ENCODE peak calls at places on chromosomes 2 and 18, in nine cellular contexts. One of them, this sample, is unnamed.

GRCh38 chr2:149745396-149745925 is 157.9 kb upstream of the MMADHC start:
- DNase-seq in GM23338: no peak
- DNase-seq in cardiac muscle cell: no peak
- DNase-seq in HCT116: no peak
- DNase-seq in fibroblast of lung: no peak
- DNase-seq in neural progenitor cell: no peak
- DNase-seq in psoas muscle: no peak
- DNase-seq in HepG2: no peak
- DNase-seq in dorsolateral prefrontal cortex: no peak
- DNase-seq in this sample: no peak

GRCh38 chr2:174048238-174048637 is 83.1 kb upstream of the SP3 start:
- DNase-seq in GM23338: no peak
- DNase-seq in cardiac muscle cell: no peak
- DNase-seq in HCT116: no peak
- DNase-seq in fibroblast of lung: no peak
- DNase-seq in neural progenitor cell: no peak
- DNase-seq in psoas muscle: no peak
- DNase-seq in HepG2: no peak
- DNase-seq in dorsolateral prefrontal cortex: no peak
- DNase-seq in this sample: no peak

GRCh38 chr2:100242891-100243670 is 79.2 kb downstream of the LONRF2 start:
- DNase-seq in GM23338: peak
- DNase-seq in cardiac muscle cell: peak
- DNase-seq in HCT116: peak
- DNase-seq in fibroblast of lung: peak
- DNase-seq in neural progenitor cell: peak
- DNase-seq in psoas muscle: peak
- DNase-seq in HepG2: peak
- DNase-seq in dorsolateral prefrontal cortex: peak
- DNase-seq in this sample: peak

GRCh38 chr18:9079863-9080528 is 22.5 kb upstream of the NDUFV2 start:
- DNase-seq in GM23338: no peak
- DNase-seq in cardiac muscle cell: no peak
- DNase-seq in HCT116: no peak
- DNase-seq in fibroblast of lung: no peak
- DNase-seq in neural progenitor cell: no peak
- DNase-seq in psoas muscle: no peak
- DNase-seq in HepG2: peak
- DNase-seq in dorsolateral prefrontal cortex: no peak
- DNase-seq in this sample: no peak

GRCh38 chr18:45166341-45167108 is 448.8 kb upstream of the SLC14A2 start:
- DNase-seq in GM23338: no peak
- DNase-seq in cardiac muscle cell: no peak
- DNase-seq in HCT116: no peak
- DNase-seq in fibroblast of lung: peak
- DNase-seq in neural progenitor cell: no peak
- DNase-seq in psoas muscle: peak
- DNase-seq in HepG2: no peak
- DNase-seq in dorsolateral prefrontal cortex: no peak
- DNase-seq in this sample: peak

GRCh38 chr2:19801367-19802087 is 100.3 kb downstream of the TTC32 start:
- DNase-seq in GM23338: no peak
- DNase-seq in cardiac muscle cell: no peak
- DNase-seq in HCT116: peak
- DNase-seq in fibroblast of lung: peak
- DNase-seq in neural progenitor cell: no peak
- DNase-seq in psoas muscle: peak
- DNase-seq in HepG2: no peak
- DNase-seq in dorsolateral prefrontal cortex: no peak
- DNase-seq in this sample: peak

GRCh38 chr2:232483923-232484627 is 3.6 kb downstream of the ECEL1 start:
- DNase-seq in GM23338: no peak
- DNase-seq in cardiac muscle cell: no peak
- DNase-seq in HCT116: no peak
- DNase-seq in fibroblast of lung: no peak
- DNase-seq in neural progenitor cell: no peak
- DNase-seq in psoas muscle: peak
- DNase-seq in HepG2: no peak
- DNase-seq in dorsolateral prefrontal cortex: no peak
- DNase-seq in this sample: no peak

GRCh38 chr18:3246636-3247242 is 862 bp upstream of the MYL12A start:
- DNase-seq in GM23338: peak
- DNase-seq in cardiac muscle cell: no peak
- DNase-seq in HCT116: no peak
- DNase-seq in fibroblast of lung: no peak
- DNase-seq in neural progenitor cell: peak
- DNase-seq in psoas muscle: peak
- DNase-seq in HepG2: no peak
- DNase-seq in dorsolateral prefrontal cortex: no peak
- DNase-seq in this sample: no peak

GRCh38 chr2:73838889-73839539 is 10.3 kb downstream of the STAMBP start:
- DNase-seq in GM23338: no peak
- DNase-seq in cardiac muscle cell: no peak
- DNase-seq in HCT116: no peak
- DNase-seq in fibroblast of lung: peak
- DNase-seq in neural progenitor cell: no peak
- DNase-seq in psoas muscle: no peak
- DNase-seq in HepG2: no peak
- DNase-seq in dorsolateral prefrontal cortex: no peak
- DNase-seq in this sample: no peak

GRCh38 chr2:73841912-73842738 is 13.4 kb downstream of the STAMBP start:
- DNase-seq in GM23338: no peak
- DNase-seq in cardiac muscle cell: no peak
- DNase-seq in HCT116: no peak
- DNase-seq in fibroblast of lung: no peak
- DNase-seq in neural progenitor cell: no peak
- DNase-seq in psoas muscle: no peak
- DNase-seq in HepG2: peak
- DNase-seq in dorsolateral prefrontal cortex: no peak
- DNase-seq in this sample: no peak

GRCh38 chr2:73837847-73838585 is 9.3 kb downstream of the STAMBP start:
- DNase-seq in GM23338: no peak
- DNase-seq in cardiac muscle cell: no peak
- DNase-seq in HCT116: no peak
- DNase-seq in fibroblast of lung: no peak
- DNase-seq in neural progenitor cell: no peak
- DNase-seq in psoas muscle: no peak
- DNase-seq in HepG2: no peak
- DNase-seq in dorsolateral prefrontal cortex: no peak
- DNase-seq in this sample: no peak

GRCh38 chr2:73842739-73843019 is 13.9 kb downstream of the STAMBP start:
- DNase-seq in GM23338: no peak
- DNase-seq in cardiac muscle cell: no peak
- DNase-seq in HCT116: no peak
- DNase-seq in fibroblast of lung: no peak
- DNase-seq in neural progenitor cell: no peak
- DNase-seq in psoas muscle: no peak
- DNase-seq in HepG2: peak
- DNase-seq in dorsolateral prefrontal cortex: no peak
- DNase-seq in this sample: no peak

DNA sequence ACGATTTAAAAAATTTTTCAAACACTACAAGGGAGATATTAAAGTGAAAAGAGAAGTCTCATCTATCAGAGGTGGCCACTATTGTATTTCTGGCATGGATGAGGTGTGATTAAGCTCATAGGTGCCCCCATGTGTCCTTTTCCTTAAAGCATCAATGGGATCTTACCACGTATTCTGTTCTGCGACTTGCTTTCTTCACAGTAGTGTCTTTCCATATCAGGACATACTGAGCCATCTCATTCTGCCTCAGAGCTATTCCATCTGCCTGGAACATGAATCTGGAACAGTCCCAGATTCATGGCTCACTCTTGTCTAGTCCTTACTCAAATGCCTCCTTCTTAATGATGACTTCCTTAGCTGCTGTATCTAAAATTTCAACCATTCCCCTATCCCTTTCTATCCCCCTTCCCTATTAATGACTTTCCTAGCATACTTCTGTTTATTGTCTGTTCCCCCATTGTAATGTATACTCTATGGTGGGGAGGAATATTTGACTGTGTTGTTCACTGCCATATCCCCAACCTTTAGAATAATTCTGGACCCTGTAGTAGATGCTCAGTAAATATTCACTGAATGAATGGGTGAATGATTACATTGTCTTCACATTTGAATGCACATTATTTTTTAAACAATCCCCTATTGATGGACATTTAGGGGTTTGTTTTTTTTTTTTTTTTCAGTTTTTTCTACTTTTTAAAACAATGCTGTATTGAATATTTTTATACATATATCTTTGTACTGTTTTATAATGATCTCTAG is 11.1 kb downstream of the STAMBP start:
- DNase-seq in GM23338: no peak
- DNase-seq in cardiac muscle cell: no peak
- DNase-seq in HCT116: no peak
- DNase-seq in fibroblast of lung: peak
- DNase-seq in neural progenitor cell: no peak
- DNase-seq in psoas muscle: no peak
- DNase-seq in HepG2: no peak
- DNase-seq in dorsolateral prefrontal cortex: no peak
- DNase-seq in this sample: peak
- TF ChIP-seq CTCF in GM23338: peak
- TF ChIP-seq CTCF in cardiac muscle cell: no peak
- TF ChIP-seq CTCF in HCT116: no peak
- TF ChIP-seq CTCF in fibroblast of lung: no peak
- TF ChIP-seq CTCF in neural progenitor cell: no peak
- TF ChIP-seq CTCF in psoas muscle: no peak
- TF ChIP-seq CTCF in HepG2: peak
- TF ChIP-seq CTCF in dorsolateral prefrontal cortex: no peak
- TF ChIP-seq CTCF in this sample: no peak

GRCh38 chr2:241314181-241314932 is 1.1 kb downstream of the HDLBP start:
- DNase-seq in GM23338: peak
- DNase-seq in cardiac muscle cell: no peak
- DNase-seq in HCT116: peak
- DNase-seq in fibroblast of lung: peak
- DNase-seq in neural progenitor cell: no peak
- DNase-seq in psoas muscle: no peak
- DNase-seq in HepG2: peak
- DNase-seq in dorsolateral prefrontal cortex: no peak
- DNase-seq in this sample: peak

GRCh38 chr2:241314933-241315182 is 614 bp downstream of the HDLBP start:
- DNase-seq in GM23338: no peak
- DNase-seq in cardiac muscle cell: no peak
- DNase-seq in HCT116: no peak
- DNase-seq in fibroblast of lung: no peak
- DNase-seq in neural progenitor cell: no peak
- DNase-seq in psoas muscle: no peak
- DNase-seq in HepG2: no peak
- DNase-seq in dorsolateral prefrontal cortex: no peak
- DNase-seq in this sample: no peak

GRCh38 chr2:241316825-241317224 is 1.1 kb downstream of the SEPTIN2 start:
- DNase-seq in GM23338: no peak
- DNase-seq in cardiac muscle cell: no peak
- DNase-seq in HCT116: no peak
- DNase-seq in fibroblast of lung: no peak
- DNase-seq in neural progenitor cell: no peak
- DNase-seq in psoas muscle: no peak
- DNase-seq in HepG2: no peak
- DNase-seq in dorsolateral prefrontal cortex: no peak
- DNase-seq in this sample: no peak

GRCh38 chr2:241315879-241316700 is at the start of gene SEPTIN2:
- DNase-seq in GM23338: peak
- DNase-seq in cardiac muscle cell: no peak
- DNase-seq in HCT116: peak
- DNase-seq in fibroblast of lung: peak
- DNase-seq in neural progenitor cell: no peak
- DNase-seq in psoas muscle: no peak
- DNase-seq in HepG2: peak
- DNase-seq in dorsolateral prefrontal cortex: peak
- DNase-seq in this sample: peak

GRCh38 chr2:241315183-241315878 is at the start of gene HDLBP:
- DNase-seq in GM23338: peak
- DNase-seq in cardiac muscle cell: peak
- DNase-seq in HCT116: peak
- DNase-seq in fibroblast of lung: peak
- DNase-seq in neural progenitor cell: peak
- DNase-seq in psoas muscle: peak
- DNase-seq in HepG2: peak
- DNase-seq in dorsolateral prefrontal cortex: peak
- DNase-seq in this sample: peak
- TF ChIP-seq CTCF in GM23338: peak
- TF ChIP-seq CTCF in cardiac muscle cell: peak
- TF ChIP-seq CTCF in HCT116: no peak
- TF ChIP-seq CTCF in fibroblast of lung: no peak
- TF ChIP-seq CTCF in neural progenitor cell: peak
- TF ChIP-seq CTCF in psoas muscle: no peak
- TF ChIP-seq CTCF in HepG2: peak
- TF ChIP-seq CTCF in dorsolateral prefrontal cortex: peak
- TF ChIP-seq CTCF in this sample: peak

GRCh38 chr2:7102831-7103230 is 185.6 kb downstream of the RNF144A start:
- DNase-seq in GM23338: no peak
- DNase-seq in cardiac muscle cell: no peak
- DNase-seq in HCT116: no peak
- DNase-seq in fibroblast of lung: no peak
- DNase-seq in neural progenitor cell: no peak
- DNase-seq in psoas muscle: no peak
- DNase-seq in HepG2: no peak
- DNase-seq in dorsolateral prefrontal cortex: no peak
- DNase-seq in this sample: no peak

GRCh38 chr2:7097353-7097895 is 180.2 kb downstream of the RNF144A start:
- DNase-seq in GM23338: peak
- DNase-seq in cardiac muscle cell: peak
- DNase-seq in HCT116: peak
- DNase-seq in fibroblast of lung: peak
- DNase-seq in neural progenitor cell: peak
- DNase-seq in psoas muscle: peak
- DNase-seq in HepG2: peak
- DNase-seq in dorsolateral prefrontal cortex: peak
- DNase-seq in this sample: peak

GRCh38 chr2:7096726-7097352 is 179.6 kb downstream of the RNF144A start:
- DNase-seq in GM23338: no peak
- DNase-seq in cardiac muscle cell: no peak
- DNase-seq in HCT116: no peak
- DNase-seq in fibroblast of lung: no peak
- DNase-seq in neural progenitor cell: no peak
- DNase-seq in psoas muscle: no peak
- DNase-seq in HepG2: no peak
- DNase-seq in dorsolateral prefrontal cortex: no peak
- DNase-seq in this sample: no peak

GRCh38 chr2:7094113-7094760 is 177.0 kb downstream of the RNF144A start:
- DNase-seq in GM23338: no peak
- DNase-seq in cardiac muscle cell: no peak
- DNase-seq in HCT116: no peak
- DNase-seq in fibroblast of lung: peak
- DNase-seq in neural progenitor cell: no peak
- DNase-seq in psoas muscle: no peak
- DNase-seq in HepG2: no peak
- DNase-seq in dorsolateral prefrontal cortex: no peak
- DNase-seq in this sample: no peak

DNA sequence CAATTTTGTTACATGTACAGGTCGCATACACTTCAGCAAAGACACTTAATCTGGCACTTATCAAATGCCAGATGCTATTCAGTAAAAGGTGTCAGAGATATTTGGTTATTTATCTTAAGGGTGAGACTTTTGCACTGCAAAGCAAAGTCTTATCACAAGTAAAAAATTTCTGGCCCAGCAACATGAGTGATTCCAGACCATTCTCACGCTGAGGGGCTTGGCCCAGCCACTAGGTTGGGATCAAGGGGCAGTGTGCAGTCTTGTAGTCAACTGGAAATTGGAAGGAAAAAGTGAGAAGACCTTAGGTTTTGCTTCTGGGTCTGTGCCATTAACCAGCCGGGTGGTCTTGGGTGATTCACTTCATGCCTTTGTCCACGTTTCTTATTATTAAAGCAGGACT is 181.6 kb downstream of the RNF144A start:
- DNase-seq in GM23338: no peak
- DNase-seq in cardiac muscle cell: peak
- DNase-seq in HCT116: no peak
- DNase-seq in fibroblast of lung: no peak
- DNase-seq in neural progenitor cell: no peak
- DNase-seq in psoas muscle: no peak
- DNase-seq in HepG2: no peak
- DNase-seq in dorsolateral prefrontal cortex: no peak
- DNase-seq in this sample: no peak
- TF ChIP-seq CTCF in GM23338: no peak
- TF ChIP-seq CTCF in cardiac muscle cell: no peak
- TF ChIP-seq CTCF in HCT116: no peak
- TF ChIP-seq CTCF in fibroblast of lung: no peak
- TF ChIP-seq CTCF in neural progenitor cell: no peak
- TF ChIP-seq CTCF in psoas muscle: no peak
- TF ChIP-seq CTCF in HepG2: no peak
- TF ChIP-seq CTCF in dorsolateral prefrontal cortex: no peak
- TF ChIP-seq CTCF in this sample: no peak

GRCh38 chr2:159973325-159973724 is 89.1 kb downstream of the PLA2R1 start:
- DNase-seq in GM23338: no peak
- DNase-seq in cardiac muscle cell: no peak
- DNase-seq in HCT116: no peak
- DNase-seq in fibroblast of lung: no peak
- DNase-seq in neural progenitor cell: no peak
- DNase-seq in psoas muscle: no peak
- DNase-seq in HepG2: no peak
- DNase-seq in dorsolateral prefrontal cortex: no peak
- DNase-seq in this sample: no peak

GRCh38 chr2:159963700-159964099 is 98.7 kb downstream of the PLA2R1 start:
- DNase-seq in GM23338: no peak
- DNase-seq in cardiac muscle cell: no peak
- DNase-seq in HCT116: no peak
- DNase-seq in fibroblast of lung: no peak
- DNase-seq in neural progenitor cell: no peak
- DNase-seq in psoas muscle: no peak
- DNase-seq in HepG2: no peak
- DNase-seq in dorsolateral prefrontal cortex: no peak
- DNase-seq in this sample: no peak

GRCh38 chr2:159971365-159972122 is 90.9 kb downstream of the PLA2R1 start:
- DNase-seq in GM23338: no peak
- DNase-seq in cardiac muscle cell: no peak
- DNase-seq in HCT116: no peak
- DNase-seq in fibroblast of lung: no peak
- DNase-seq in neural progenitor cell: no peak
- DNase-seq in psoas muscle: no peak
- DNase-seq in HepG2: no peak
- DNase-seq in dorsolateral prefrontal cortex: no peak
- DNase-seq in this sample: no peak

DNA sequence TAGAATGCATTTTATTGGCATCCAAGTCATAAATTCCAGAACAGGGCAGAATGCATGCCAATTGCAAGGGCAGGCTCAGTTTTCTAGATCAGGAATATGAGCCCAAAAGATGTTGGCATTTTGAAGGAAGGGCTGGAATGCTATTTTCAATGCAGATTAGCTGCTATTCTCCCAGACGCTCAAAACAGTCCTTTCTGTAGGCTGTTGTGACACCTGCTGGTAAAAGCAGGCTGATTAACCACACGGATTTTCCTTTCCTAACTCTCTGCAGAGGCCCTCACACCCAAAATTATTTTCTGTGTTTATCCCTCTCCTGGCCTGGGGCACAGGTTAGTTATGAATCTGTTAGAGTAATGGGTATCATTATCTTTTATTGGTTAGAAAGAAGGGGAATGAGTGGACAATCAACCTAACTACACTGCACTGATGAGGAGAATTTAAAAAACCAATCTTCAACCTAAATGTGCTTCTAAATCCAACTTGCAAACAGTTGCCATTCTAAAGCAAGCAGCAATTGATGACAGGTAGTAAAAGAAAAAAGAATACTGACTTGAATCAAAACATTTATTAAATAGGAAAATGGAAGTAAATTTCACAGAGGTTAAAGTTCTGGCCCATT is 94.0 kb downstream of the PLA2R1 start:
- DNase-seq in GM23338: peak
- DNase-seq in cardiac muscle cell: peak
- DNase-seq in HCT116: peak
- DNase-seq in fibroblast of lung: peak
- DNase-seq in neural progenitor cell: peak
- DNase-seq in psoas muscle: no peak
- DNase-seq in HepG2: peak
- DNase-seq in dorsolateral prefrontal cortex: peak
- DNase-seq in this sample: peak
- TF ChIP-seq CTCF in GM23338: peak
- TF ChIP-seq CTCF in cardiac muscle cell: peak
- TF ChIP-seq CTCF in HCT116: peak
- TF ChIP-seq CTCF in fibroblast of lung: peak
- TF ChIP-seq CTCF in neural progenitor cell: peak
- TF ChIP-seq CTCF in psoas muscle: peak
- TF ChIP-seq CTCF in HepG2: peak
- TF ChIP-seq CTCF in dorsolateral prefrontal cortex: peak
- TF ChIP-seq CTCF in this sample: peak

This sample was measured in AG10803.